ENCODE peak calls at places on chromosome 13, in seven cellular contexts. M is NCI-H1105 treated with DMSO at 0.1 percent for 48 hours, K is MM.1S, I is uterus, H is NCI-H1092, S is anterior cingulate cortex, C is AG10803. O is an unnamed sample.

GRCh38 chr13:48892311-48892710 is 83.4 kb upstream of the FNDC3A start:
- DNase-seq in M (no peak), K (no peak), I (no peak), H (no peak), S (no peak), C (peak; percentile 73), O (no peak)

GRCh38 chr13:79678100-79678499 is 197.1 kb downstream of the NDFIP2 start:
- DNase-seq in M (no peak), K (no peak), I (no peak), H (no peak), S (no peak), C (peak; percentile 7), O (no peak)

GRCh38 chr13:98385591-98385990 is 191.3 kb downstream of the STK24 start:
- DNase-seq in M (no peak), K (no peak), I (no peak), H (no peak), S (no peak), C (no peak), O (no peak)

GRCh38 chr13:99979453-99980200 is 2.0 kb upstream of the ZIC2 start:
- DNase-seq in M (no peak), K (no peak), I (no peak), H (peak; percentile 63), S (no peak), C (no peak), O (no peak)

GRCh38 chr13:52929826-52930225 is 81.4 kb upstream of the PCDH8 start:
- DNase-seq in M (no peak), K (no peak), I (no peak), H (no peak), S (no peak), C (no peak), O (no peak)

GRCh38 chr13:79686441-79686840 is 205.5 kb downstream of the NDFIP2 start:
- DNase-seq in M (no peak), K (no peak), I (no peak), H (no peak), S (no peak), C (no peak), O (no peak)

GRCh38 chr13:73248711-73249580 is 190.1 kb downstream of the KLF5 start:
- DNase-seq in M (no peak), K (no peak), I (no peak), H (no peak), S (no peak), C (peak; percentile 20), O (no peak)

GRCh38 chr13:48437381-48437780 is 24.5 kb upstream of the LPAR6 start:
- DNase-seq in M (no peak), K (no peak), I (peak; percentile 60), H (no peak), S (peak; percentile 34), C (peak; percentile 37), O (no peak)

GRCh38 chr13:39684531-39685137 is 29.2 kb downstream of the COG6 start:
- DNase-seq in M (peak; percentile 16), K (peak; percentile 53), I (no peak), H (no peak), S (no peak), C (peak; percentile 63), O (no peak)

GRCh38 chr13:58843567-58843966 is 1212.0 kb downstream of the PCDH17 start:
- DNase-seq in M (no peak), K (no peak), I (no peak), H (no peak), S (no peak), C (no peak), O (no peak)

GRCh38 chr13:42970824-42971669 is 21.0 kb downstream of the EPSTI1 start:
- DNase-seq in M (peak; percentile 14), K (peak; percentile 53), I (no peak), H (no peak), S (no peak), C (peak; percentile 49), O (no peak)

GRCh38 chr13:46134961-46135522 is 30.2 kb upstream of the CPB2 start:
- DNase-seq in M (peak; percentile 45), K (no peak), I (no peak), H (no peak), S (no peak), C (no peak), O (no peak)

GRCh38 chr13:98778749-98779148 is 26.3 kb upstream of the SLC15A1 start:
- DNase-seq in M (no peak), K (no peak), I (no peak), H (no peak), S (no peak), C (no peak), O (no peak)

GRCh38 chr13:107866666-107867623 is 348.4 kb downstream of the LIG4 start:
- DNase-seq in M (peak; percentile 74), K (no peak), I (no peak), H (peak; percentile 51), S (peak; percentile 51), C (peak; percentile 30), O (peak; percentile 37)

O was measured in occipital lobe.